ENCODE peak calls at places on chromosomes 4 and X, in six cellular contexts. Z, W, Y, B, V and H are unnamed samples.

GRCh38 chr4:164918956-164919355 is 42.0 kb downstream of the APELA start:
- DNase-seq in Z (no peak), W (no peak), Y (no peak), B (no peak), V (no peak), H (no peak)

GRCh38 chr4:110620352-110621327 is 2.2 kb downstream of the PITX2 start:
- DNase-seq in Z (peak; percentile 90), W (no peak), Y (no peak), B (no peak), V (peak; percentile 63), H (no peak)

GRCh38 chr4:83231620-83232056 is 53.0 kb downstream of the COQ2 start:
- DNase-seq in Z (no peak), W (peak; percentile 30), Y (peak; percentile 68), B (no peak), V (no peak), H (no peak)

GRCh38 chr4:54233697-54234496 is 4.8 kb downstream of the PDGFRA start:
- DNase-seq in Z (peak; percentile 78), W (peak; percentile 76), Y (peak; percentile 81), B (peak; percentile 76), V (peak; percentile 77), H (peak; percentile 64)

GRCh38 chr4:159705334-159705733 is 602.5 kb downstream of the RAPGEF2 start:
- DNase-seq in Z (no peak), W (no peak), Y (no peak), B (no peak), V (no peak), H (no peak)

GRCh38 chr4:33746979-33747378 is 2497.3 kb downstream of the ARAP2 start:
- DNase-seq in Z (no peak), W (no peak), Y (no peak), B (no peak), V (no peak), H (no peak)

GRCh38 chrX:74551934-74552333 is 62.5 kb downstream of the RLIM start:
- DNase-seq in Z (no peak), W (no peak), Y (no peak), B (no peak), V (no peak), H (no peak)

GRCh38 chrX:11381464-11381863 is 88.3 kb downstream of the AMELX start:
- DNase-seq in Z (no peak), W (no peak), Y (peak; percentile 59), B (no peak), V (peak; percentile 46), H (no peak)

GRCh38 chr4:159366966-159367365 is 264.1 kb downstream of the RAPGEF2 start:
- DNase-seq in Z (no peak), W (no peak), Y (no peak), B (no peak), V (no peak), H (no peak)

GRCh38 chr4:41155194-41155830 is 59.0 kb downstream of the APBB2 start:
- DNase-seq in Z (no peak), W (no peak), Y (peak; percentile 80), B (no peak), V (no peak), H (no peak)

GRCh38 chr4:88211473-88212252 is 53.2 kb upstream of the ABCG2 start:
- DNase-seq in Z (peak; percentile 55), W (peak; percentile 41), Y (peak; percentile 60), B (peak; percentile 63), V (peak; percentile 83), H (peak; percentile 37)

GRCh38 chr4:147198411-147199051 is 252.9 kb upstream of the TTC29 start:
- DNase-seq in Z (no peak), W (no peak), Y (peak; percentile 68), B (no peak), V (no peak), H (no peak)

GRCh38 chr4:178165251-178165650 is 723.0 kb upstream of the AGA start:
- DNase-seq in Z (no peak), W (no peak), Y (no peak), B (no peak), V (no peak), H (no peak)

GRCh38 chr4:22987861-22988260 is 295.1 kb downstream of the GBA3 start:
- DNase-seq in Z (no peak), W (no peak), Y (peak; percentile 83), B (no peak), V (no peak), H (no peak)

GRCh38 chrX:30893206-30893605 is 4.2 kb upstream of the TAB3 start:
- DNase-seq in Z (no peak), W (no peak), Y (peak; percentile 18), B (no peak), V (no peak), H (no peak)

GRCh38 chr4:155972098-155972497 is 18.4 kb upstream of the CTSO start:
- DNase-seq in Z (no peak), W (no peak), Y (peak; percentile 23), B (no peak), V (no peak), H (no peak)

GRCh38 chr4:87152310-87153061 is 67.9 kb downstream of the KLHL8 start:
- DNase-seq in Z (no peak), W (no peak), Y (no peak), B (no peak), V (no peak), H (no peak)

GRCh38 chrX:13226214-13226613 is 93.6 kb downstream of the ATXN3L start:
- DNase-seq in Z (no peak), W (no peak), Y (no peak), B (no peak), V (no peak), H (no peak)

GRCh38 chr4:1331591-1332353 is 15.2 kb upstream of the UVSSA start:
- DNase-seq in Z (no peak), W (no peak), Y (no peak), B (no peak), V (no peak), H (no peak)

GRCh38 chrX:68163446-68163845 is 269.8 kb downstream of the OPHN1 start:
- DNase-seq in Z (no peak), W (no peak), Y (peak; percentile 17), B (no peak), V (no peak), H (no peak)

GRCh38 chrX:37921758-37922157 is 74.4 kb upstream of the DYNLT3 start:
- DNase-seq in Z (no peak), W (no peak), Y (peak; percentile 36), B (no peak), V (no peak), H (no peak)

GRCh38 chr4:6472387-6473263 is at the start of gene PPP2R2C:
- DNase-seq in Z (peak; percentile 54), W (no peak), Y (no peak), B (peak; percentile 11), V (no peak), H (no peak)

GRCh38 chr4:41384992-41385391 is 128.3 kb downstream of the UCHL1 start:
- DNase-seq in Z (no peak), W (no peak), Y (peak; percentile 50), B (no peak), V (peak; percentile 77), H (no peak)

GRCh38 chr4:6633091-6633906 is 7.2 kb upstream of the MRFAP1 start:
- DNase-seq in Z (no peak), W (no peak), Y (peak; percentile 18), B (no peak), V (no peak), H (no peak)

GRCh38 chrX:7334253-7334935 is 186.4 kb upstream of the PUDP start:
- DNase-seq in Z (no peak), W (no peak), Y (peak; percentile 88), B (no peak), V (no peak), H (no peak)

GRCh38 chr4:820230-821172 is 5.4 kb downstream of the CPLX1 start:
- DNase-seq in Z (no peak), W (no peak), Y (no peak), B (no peak), V (no peak), H (no peak)

GRCh38 chr4:650461-650860 is 23.6 kb downstream of the ATP5ME start:
- DNase-seq in Z (no peak), W (no peak), Y (no peak), B (no peak), V (no peak), H (no peak)

GRCh38 chrX:134803551-134804183 is 145.4 kb upstream of the PLAC1 start:
- DNase-seq in Z (no peak), W (no peak), Y (no peak), B (no peak), V (no peak), H (no peak)

GRCh38 chrX:109472939-109473713 is 8.8 kb downstream of the GUCY2F start:
- DNase-seq in Z (peak; percentile 57), W (peak; percentile 38), Y (peak; percentile 16), B (peak; percentile 17), V (peak; percentile 1), H (peak; percentile 9)

GRCh38 chr4:8770518-8771257 is 101.0 kb downstream of the HMX1 start:
- DNase-seq in Z (no peak), W (no peak), Y (no peak), B (no peak), V (no peak), H (no peak)

GRCh38 chr4:82594466-82594865 is 32.7 kb upstream of the TMEM150C start:
- DNase-seq in Z (no peak), W (no peak), Y (no peak), B (no peak), V (no peak), H (no peak)

GRCh38 chr4:184732126-184732525 is 1.8 kb downstream of the CENPU start:
- DNase-seq in Z (no peak), W (no peak), Y (peak; percentile 53), B (no peak), V (no peak), H (no peak)

GRCh38 chrX:134692990-134693389 is 34.7 kb upstream of the PLAC1 start:
- DNase-seq in Z (no peak), W (no peak), Y (peak; percentile 79), B (no peak), V (no peak), H (no peak)

GRCh38 chr4:174672276-174672675 is 150.0 kb upstream of the HPGD start:
- DNase-seq in Z (no peak), W (no peak), Y (no peak), B (no peak), V (no peak), H (no peak)

GRCh38 chr4:94939791-94940530 is 182.2 kb downstream of the BMPR1B start:
- DNase-seq in Z (no peak), W (no peak), Y (no peak), B (no peak), V (no peak), H (no peak)

GRCh38 chrX:134482371-134482770 is 22.4 kb downstream of the HPRT1 start:
- DNase-seq in Z (no peak), W (no peak), Y (no peak), B (no peak), V (no peak), H (no peak)